ENCODE peak calls at places on chromosomes 1 and 21, in four cellular contexts. B is right lobe of liver, Z is sigmoid colon, H is vagina. J is an unnamed sample.

GRCh38 chr1:240138867-240139266 is 47.2 kb downstream of the FMN2 start:
- DNase-seq in B (no peak), H (no peak), Z (no peak), J (no peak)

GRCh38 chr21:21751286-21751685 is 753.1 kb downstream of the NCAM2 start:
- DNase-seq in B (no peak), Z (no peak), H (no peak), J (no peak)

GRCh38 chr1:30310966-30311742 is 412.2 kb downstream of the MATN1 start:
- DNase-seq in Z (peak), H (no peak), B (no peak), J (no peak)

GRCh38 chr21:23093259-23093658 is 2095.1 kb downstream of the NCAM2 start:
- DNase-seq in B (no peak), H (no peak), Z (no peak), J (no peak)

GRCh38 chr1:48851638-48852037 is 74.9 kb upstream of the BEND5 start:
- DNase-seq in B (no peak), Z (no peak), H (no peak), J (no peak)

GRCh38 chr21:22791986-22792560 is 1793.9 kb downstream of the NCAM2 start:
- DNase-seq in H (no peak), B (no peak), Z (no peak), J (no peak)

GRCh38 chr1:21673277-21673780 is 4.2 kb upstream of the RAP1GAP start:
- DNase-seq in B (peak), H (no peak), Z (peak), J (peak)

GRCh38 chr1:192809286-192810252 is 730 bp downstream of the RGS2 start:
- DNase-seq in H (no peak), Z (peak), B (peak), J (no peak)

GRCh38 chr1:29259802-29260441 is 23.6 kb downstream of the PTPRU start:
- DNase-seq in Z (peak), H (no peak), B (peak), J (peak)

GRCh38 chr1:67674260-67675011 is 10.6 kb upstream of the GADD45A start:
- DNase-seq in H (no peak), Z (peak), B (no peak), J (peak)

GRCh38 chr1:30378023-30378596 is 345.3 kb downstream of the MATN1 start:
- DNase-seq in H (no peak), Z (peak), B (no peak), J (peak)

GRCh38 chr21:32348604-32349332 is 44.0 kb downstream of the URB1 start:
- DNase-seq in H (peak), B (no peak), Z (no peak), J (no peak)

GRCh38 chr1:85325920-85326319 is 49.5 kb upstream of the BCL10 start:
- DNase-seq in Z (no peak), H (no peak), B (no peak), J (no peak)

GRCh38 chr21:38534591-38534990 is 36.3 kb upstream of the ERG start:
- DNase-seq in Z (no peak), H (no peak), B (no peak), J (no peak)

GRCh38 chr21:38542263-38542662 is 44.0 kb upstream of the ERG start:
- DNase-seq in Z (no peak), B (no peak), H (no peak), J (no peak)

GRCh38 chr21:38533887-38534286 is 35.6 kb upstream of the ERG start:
- DNase-seq in B (no peak), Z (no peak), H (no peak), J (no peak)

DNA sequence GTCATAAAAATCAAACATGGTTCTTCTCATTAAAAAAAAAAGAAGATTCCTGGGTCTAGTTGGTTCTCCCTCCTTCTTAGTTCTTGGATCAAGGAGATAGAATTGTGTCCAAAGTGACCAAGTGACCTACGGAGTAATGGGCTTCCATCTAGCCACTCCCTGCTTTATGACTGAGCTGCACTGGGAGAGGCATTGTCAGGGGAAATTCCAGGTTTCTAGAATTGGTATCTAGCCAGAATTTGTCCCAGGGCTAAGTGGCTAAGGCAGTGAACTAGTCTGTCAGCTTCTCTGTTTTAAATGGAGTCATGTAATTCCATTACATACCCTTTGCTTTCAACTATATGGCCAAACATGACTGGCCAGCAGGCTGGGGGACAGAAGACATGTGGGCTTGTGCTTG is 40.1 kb upstream of the ERG start:
- DNase-seq in Z (no peak), B (no peak), H (no peak), J (no peak)
- TF ChIP-seq POLR2A in Z (no peak), B (no peak), H (no peak), J (no peak)

DNA sequence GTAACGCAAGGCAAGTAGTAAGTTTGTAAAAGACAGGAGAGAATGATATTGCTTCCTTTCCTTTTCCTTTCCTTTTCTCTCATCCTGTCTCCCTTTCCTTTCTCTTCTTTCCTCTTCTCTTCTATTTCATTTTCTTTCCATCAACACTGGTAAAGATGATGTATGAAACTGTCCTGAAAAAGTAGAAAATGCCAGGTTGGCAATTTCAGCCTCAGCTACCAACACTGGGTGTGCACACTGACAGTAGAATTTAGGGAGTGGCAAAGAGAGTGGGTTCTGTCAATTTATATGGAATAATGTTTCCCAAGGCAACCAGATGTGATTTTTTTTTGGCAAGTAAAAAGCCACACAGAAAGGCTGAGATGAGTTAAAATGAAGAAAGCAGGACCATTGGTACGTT is 155.7 kb upstream of the ZRANB2 start:
- DNase-seq in B (no peak), Z (no peak), H (no peak), J (no peak)
- TF ChIP-seq POLR2A in B (no peak), Z (no peak), H (no peak), J (no peak)

GRCh38 chr1:40096977-40097782 is at the start of gene PPT1:
- DNase-seq in B (peak), H (no peak), Z (peak), J (peak)
- TF ChIP-seq POLR2A in B (peak), H (no peak), Z (no peak), J (no peak)

GRCh38 chr1:27724961-27725373 is 794 bp upstream of the FAM76A start:
- DNase-seq in Z (peak), H (peak), B (peak), J (peak)

GRCh38 chr1:27727126-27727525 is 1.4 kb downstream of the FAM76A start:
- DNase-seq in H (no peak), B (no peak), Z (no peak), J (no peak)

GRCh38 chr1:27726173-27726793 is 522 bp downstream of the FAM76A start:
- DNase-seq in Z (peak), B (peak), H (peak), J (peak)

DNA sequence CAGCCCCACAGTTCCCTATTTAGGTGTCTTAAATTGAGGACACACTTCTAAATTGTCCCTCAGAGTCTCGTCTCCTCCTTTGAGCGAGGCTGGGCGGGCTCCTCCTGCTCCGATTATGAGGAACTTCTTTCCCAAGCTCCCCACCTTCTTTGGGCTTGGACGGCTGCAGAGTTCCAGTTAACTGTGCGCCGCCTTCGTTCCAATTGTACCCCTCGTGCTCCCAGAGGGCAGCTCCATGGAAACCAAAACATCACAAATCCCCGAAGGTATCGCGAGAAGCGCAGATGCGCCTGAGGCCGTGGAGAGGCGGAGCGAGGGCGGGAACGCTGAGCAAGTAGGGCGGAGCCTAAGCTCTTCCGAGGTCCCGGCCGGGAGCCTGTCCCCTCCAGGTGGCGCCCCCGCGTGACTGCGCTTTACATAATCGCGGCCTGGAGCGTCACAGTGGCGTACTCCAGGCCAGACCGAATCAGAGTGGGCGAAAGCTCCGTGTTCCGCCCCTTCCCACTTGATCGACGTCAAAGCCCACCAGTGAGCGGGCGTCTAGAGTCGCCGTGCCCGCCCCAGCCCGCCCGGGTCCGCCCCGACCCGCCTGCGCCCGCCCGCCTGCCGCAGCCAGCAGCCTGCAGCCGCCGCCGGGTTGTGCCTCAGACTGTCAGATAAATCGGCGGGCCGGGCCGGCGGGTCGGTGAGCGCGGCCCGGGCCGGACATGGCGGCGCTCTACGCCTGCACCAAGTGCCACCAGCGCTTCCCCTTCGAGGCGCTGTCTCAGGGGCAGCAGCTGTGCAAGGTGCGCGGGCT is at the start of gene FAM76A:
- DNase-seq in Z (peak), B (peak), H (peak), J (peak)
- TF ChIP-seq POLR2A in Z (no peak), B (peak), H (peak), J (peak)

GRCh38 chr1:35280006-35280405 is 11.5 kb downstream of the ZMYM4 start:
- DNase-seq in Z (no peak), H (no peak), B (no peak), J (no peak)

GRCh38 chr1:35279555-35279904 is 11.0 kb downstream of the ZMYM4 start:
- DNase-seq in H (no peak), Z (no peak), B (no peak), J (no peak)

GRCh38 chr1:35278886-35279554 is 10.5 kb downstream of the ZMYM4 start:
- DNase-seq in B (no peak), H (no peak), Z (no peak), J (no peak)

GRCh38 chr1:35282172-35282571 is 13.7 kb downstream of the ZMYM4 start:
- DNase-seq in B (no peak), H (no peak), Z (no peak), J (no peak)

GRCh38 chr1:35281565-35281964 is 13.1 kb downstream of the ZMYM4 start:
- DNase-seq in B (no peak), Z (no peak), H (no peak), J (no peak)
- TF ChIP-seq POLR2A in B (no peak), Z (no peak), H (no peak), J (no peak)

GRCh38 chr1:228776439-228776838 is 41.2 kb downstream of the RHOU start:
- DNase-seq in Z (no peak), H (no peak), B (no peak), J (no peak)

GRCh38 chr1:228778466-228778865 is 43.2 kb downstream of the RHOU start:
- DNase-seq in H (no peak), Z (no peak), B (no peak), J (no peak)

GRCh38 chr1:228781161-228781771 is 46.0 kb downstream of the RHOU start:
- DNase-seq in H (no peak), Z (no peak), B (no peak), J (peak)

GRCh38 chr1:228777211-228777610 is 41.9 kb downstream of the RHOU start:
- DNase-seq in Z (no peak), B (no peak), H (no peak), J (no peak)

GRCh38 chr1:228778946-228779345 is 43.7 kb downstream of the RHOU start:
- DNase-seq in B (no peak), Z (no peak), H (no peak), J (no peak)
- TF ChIP-seq POLR2A in B (no peak), Z (no peak), H (no peak), J (no peak)

GRCh38 chr1:39269791-39270342 is 65.4 kb downstream of the MACF1 start:
- DNase-seq in Z (peak), B (no peak), H (no peak), J (no peak)

GRCh38 chr1:39268906-39269305 is 64.4 kb downstream of the MACF1 start:
- DNase-seq in Z (no peak), B (no peak), H (no peak), J (no peak)

GRCh38 chr1:39269349-39269748 is 64.9 kb downstream of the MACF1 start:
- DNase-seq in H (no peak), Z (no peak), B (no peak), J (no peak)

GRCh38 chr1:39266792-39267191 is 62.3 kb downstream of the MACF1 start:
- DNase-seq in Z (no peak), B (no peak), H (no peak), J (no peak)

GRCh38 chr1:39268112-39268581 is 63.7 kb downstream of the MACF1 start:
- DNase-seq in B (no peak), Z (peak), H (no peak), J (peak)
- TF ChIP-seq POLR2A in B (no peak), Z (peak), H (peak), J (no peak)

DNA sequence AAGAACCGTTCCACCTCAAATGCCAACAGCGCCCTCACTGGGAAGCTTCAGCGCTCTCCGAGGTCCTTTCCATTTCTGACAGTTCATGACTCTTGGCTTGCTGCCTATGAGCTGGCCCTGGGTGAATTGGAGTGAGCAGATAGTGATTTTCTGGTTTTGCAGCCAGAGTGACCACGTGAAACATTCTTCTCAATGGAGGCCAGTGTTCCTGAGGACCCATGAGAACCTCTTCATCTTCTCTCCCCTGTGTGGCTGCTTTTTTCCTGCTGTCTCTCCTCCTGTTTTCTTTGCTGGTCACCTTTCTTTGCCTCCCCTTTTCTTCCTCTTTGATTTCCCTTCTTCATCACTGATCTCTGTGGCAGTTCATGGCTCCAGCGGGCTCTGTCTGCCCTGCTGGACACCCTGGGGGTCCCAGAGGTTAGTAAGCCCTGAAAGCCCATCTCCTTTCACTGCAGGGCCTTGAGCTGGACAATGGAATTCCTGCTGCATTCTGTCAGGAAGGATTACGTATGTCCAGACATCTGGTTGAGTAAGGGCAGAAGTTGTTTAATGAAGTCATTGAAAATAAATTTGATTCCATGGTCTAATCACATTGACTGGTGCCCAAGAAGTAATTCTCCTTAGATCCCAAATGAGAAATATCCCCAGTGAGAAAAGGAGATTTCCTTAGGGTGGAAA is 29.9 kb downstream of the VASH2 start:
- DNase-seq in Z (no peak), H (peak), B (no peak), J (no peak)
- TF ChIP-seq POLR2A in Z (no peak), H (no peak), B (no peak), J (no peak)

GRCh38 chr1:154960446-154961136 is 991 bp downstream of the PYGO2 start:
- DNase-seq in B (no peak), Z (no peak), H (no peak), J (no peak)

GRCh38 chr1:154962238-154962678 is 676 bp upstream of the PYGO2 start:
- DNase-seq in B (peak), H (no peak), Z (no peak), J (no peak)

GRCh38 chr1:154962795-154963330 is 1.3 kb upstream of the PYGO2 start:
- DNase-seq in Z (no peak), H (no peak), B (no peak), J (no peak)

GRCh38 chr1:154961207-154961496 is 430 bp downstream of the PYGO2 start:
- DNase-seq in B (no peak), Z (no peak), H (no peak), J (no peak)

DNA sequence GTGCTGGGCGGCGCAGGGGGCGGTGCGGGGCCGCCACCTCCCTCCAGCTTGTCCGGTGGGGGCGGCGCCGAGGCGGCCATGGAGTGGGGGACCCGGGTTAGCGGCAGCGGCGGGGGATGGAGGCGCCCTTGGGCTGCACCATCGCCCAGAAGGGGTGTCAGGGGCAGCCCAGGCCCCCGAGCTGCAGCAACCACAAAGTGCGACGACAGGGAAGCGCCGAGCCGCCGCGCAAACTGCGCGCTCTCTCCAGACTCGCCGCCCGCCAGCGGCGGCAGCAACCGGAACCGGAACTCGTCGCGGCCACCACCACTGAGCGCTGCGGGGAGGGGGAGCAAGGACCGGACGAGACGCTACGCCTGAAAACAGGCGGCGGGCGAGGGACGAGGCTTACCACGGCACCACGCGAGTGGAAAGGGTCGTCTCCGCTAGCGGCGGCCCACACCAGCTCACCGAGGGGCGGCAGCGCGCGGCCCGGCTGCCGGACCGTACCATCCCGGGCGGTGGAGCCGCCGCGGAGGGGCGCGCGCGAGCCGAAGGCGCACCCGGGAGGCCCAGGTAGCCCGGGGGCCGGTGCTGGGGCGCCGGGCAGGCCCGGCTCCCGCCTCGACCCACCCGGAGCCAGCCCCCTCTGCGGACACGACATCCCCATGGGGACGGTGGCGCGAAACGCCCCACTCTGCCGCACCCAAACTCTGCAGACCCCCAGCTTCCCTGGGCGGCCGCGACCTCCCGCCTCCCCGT is at the start of gene PYGO2:
- DNase-seq in H (no peak), B (peak), Z (peak), J (peak)
- TF ChIP-seq POLR2A in H (peak), B (peak), Z (peak), J (peak)

J was measured in ovary.